ENCODE peak calls at places on chromosomes 7 and 10, in eight cellular contexts. M, I, W, C, O, T, Y and V are unnamed samples.

GRCh38 chr7:94376281-94376680 is 18.4 kb upstream of the COL1A2 start:
- DNase-seq in M (no peak), I (no peak), W (no peak), C (no peak), O (no peak), T (no peak), Y (no peak), V (no peak)

GRCh38 chr10:126972622-126973414 is 67.6 kb downstream of the DOCK1 start:
- DNase-seq in M (peak), I (no peak), W (peak), C (peak), O (no peak), T (no peak), Y (peak), V (no peak)

GRCh38 chr10:124381011-124381591 is 37.6 kb downstream of the OAT start:
- DNase-seq in M (no peak), I (no peak), W (peak), C (peak), O (no peak), T (no peak), Y (peak), V (no peak)

GRCh38 chr7:104231054-104232046 is 23.5 kb upstream of the ORC5 start:
- DNase-seq in M (peak), I (peak), W (peak), C (peak), O (peak), T (peak), Y (peak), V (no peak)

GRCh38 chr10:121654021-121654545 is 55.8 kb upstream of the FGFR2 start:
- DNase-seq in M (no peak), I (no peak), W (no peak), C (no peak), O (no peak), T (no peak), Y (no peak), V (no peak)

GRCh38 chr10:9010093-9010492 is 955.6 kb downstream of the GATA3 start:
- DNase-seq in M (no peak), I (peak), W (no peak), C (no peak), O (no peak), T (no peak), Y (no peak), V (no peak)

GRCh38 chr10:18618995-18619394 is 32.4 kb downstream of the NSUN6 start:
- DNase-seq in M (no peak), I (no peak), W (no peak), C (no peak), O (no peak), T (no peak), Y (peak), V (no peak)

GRCh38 chr10:101305241-101306230 is 48.4 kb upstream of the BTRC start:
- DNase-seq in M (peak), I (no peak), W (no peak), C (no peak), O (no peak), T (no peak), Y (no peak), V (no peak)

GRCh38 chr7:44849277-44850210 is 1.7 kb upstream of the H2AZ2 start:
- DNase-seq in M (no peak), I (no peak), W (no peak), C (no peak), O (no peak), T (no peak), Y (peak), V (no peak)

GRCh38 chr7:18408461-18408860 is 87.1 kb upstream of the HDAC9 start:
- DNase-seq in M (no peak), I (no peak), W (peak), C (peak), O (no peak), T (no peak), Y (peak), V (no peak)

GRCh38 chr10:118495499-118495898 is 99.9 kb downstream of the PRLHR start:
- DNase-seq in M (no peak), I (no peak), W (peak), C (no peak), O (no peak), T (no peak), Y (peak), V (no peak)

GRCh38 chr10:70966848-70967553 is 78.6 kb upstream of the PCBD1 start:
- DNase-seq in M (no peak), I (no peak), W (no peak), C (no peak), O (no peak), T (no peak), Y (no peak), V (no peak)

GRCh38 chr7:102125127-102125561 is 161.5 kb upstream of the SH2B2 start:
- DNase-seq in M (peak), I (no peak), W (peak), C (peak), O (no peak), T (peak), Y (peak), V (no peak)

GRCh38 chr10:133368153-133368552 is 5.0 kb downstream of the ECHS1 start:
- DNase-seq in M (no peak), I (no peak), W (no peak), C (no peak), O (peak), T (no peak), Y (no peak), V (no peak)

GRCh38 chr7:771241-772004 is 44.3 kb upstream of the PRKAR1B start:
- DNase-seq in M (peak), I (no peak), W (peak), C (peak), O (peak), T (no peak), Y (no peak), V (no peak)

GRCh38 chr7:127680983-127681382 is 29.0 kb downstream of the SND1 start:
- DNase-seq in M (no peak), I (no peak), W (no peak), C (no peak), O (no peak), T (no peak), Y (no peak), V (no peak)

GRCh38 chr10:63724922-63725321 is 203.7 kb downstream of the REEP3 start:
- DNase-seq in M (no peak), I (no peak), W (no peak), C (no peak), O (no peak), T (no peak), Y (no peak), V (no peak)

GRCh38 chr7:126411032-126411820 is 841.5 kb downstream of the GRM8 start:
- DNase-seq in M (no peak), I (no peak), W (no peak), C (no peak), O (no peak), T (no peak), Y (peak), V (no peak)

GRCh38 chr10:73854310-73854709 is 20.0 kb downstream of the CAMK2G start:
- DNase-seq in M (no peak), I (no peak), W (no peak), C (no peak), O (no peak), T (no peak), Y (no peak), V (no peak)

GRCh38 chr10:68576118-68576517 is 16.0 kb downstream of the TET1 start:
- DNase-seq in M (no peak), I (no peak), W (no peak), C (no peak), O (no peak), T (peak), Y (no peak), V (no peak)

GRCh38 chr7:6202117-6202516 is 70.3 kb downstream of the CYTH3 start:
- DNase-seq in M (no peak), I (no peak), W (no peak), C (no peak), O (no peak), T (no peak), Y (no peak), V (no peak)

GRCh38 chr7:107694395-107694794 is 33.8 kb downstream of the SLC26A4 start:
- DNase-seq in M (no peak), I (no peak), W (peak), C (no peak), O (no peak), T (no peak), Y (peak), V (no peak)

GRCh38 chr10:5856701-5857004 is 33.0 kb downstream of the ANKRD16 start:
- DNase-seq in M (no peak), I (no peak), W (no peak), C (no peak), O (no peak), T (no peak), Y (no peak), V (no peak)

GRCh38 chr10:92200564-92200963 is 90.3 kb downstream of the CPEB3 start:
- DNase-seq in M (no peak), I (no peak), W (no peak), C (no peak), O (no peak), T (no peak), Y (peak), V (no peak)

GRCh38 chr10:98855403-98856189 is 380.1 kb downstream of the HPSE2 start:
- DNase-seq in M (no peak), I (no peak), W (no peak), C (no peak), O (no peak), T (no peak), Y (no peak), V (no peak)

GRCh38 chr10:97311106-97311615 is 7.9 kb upstream of the FRAT1 start:
- DNase-seq in M (no peak), I (no peak), W (peak), C (peak), O (no peak), T (no peak), Y (no peak), V (no peak)

GRCh38 chr10:30719832-30720231 is 90.3 kb upstream of the LYZL2 start:
- DNase-seq in M (no peak), I (no peak), W (no peak), C (no peak), O (no peak), T (no peak), Y (no peak), V (no peak)

GRCh38 chr10:96978621-96979154 is 146.6 kb downstream of the LCOR start:
- DNase-seq in M (no peak), I (no peak), W (no peak), C (no peak), O (no peak), T (no peak), Y (no peak), V (no peak)

GRCh38 chr10:56318816-56319215 is 42.2 kb downstream of the ZWINT start:
- DNase-seq in M (no peak), I (no peak), W (no peak), C (no peak), O (no peak), T (no peak), Y (no peak), V (no peak)